ENCODE peak calls at places on chromosomes 6 and 20, in seven cellular contexts. X, F, P, Y, M, U and G are unnamed samples.

GRCh38 chr6:138287144-138287955 is 69.1 kb upstream of the PBOV1 start:
- DNase-seq in X (peak), F (no peak), P (peak), Y (peak), M (peak), U (no peak), G (peak)

GRCh38 chr20:51154708-51155690 is 132.1 kb upstream of the KCNG1 start:
- DNase-seq in X (no peak), F (no peak), P (no peak), Y (no peak), M (no peak), U (no peak), G (no peak)

GRCh38 chr6:137188855-137189254 is 15.4 kb upstream of the IL22RA2 start:
- DNase-seq in X (no peak), F (no peak), P (no peak), Y (peak), M (no peak), U (no peak), G (no peak)

GRCh38 chr6:125586074-125586473 is 163.4 kb upstream of the HEY2 start:
- DNase-seq in X (no peak), F (no peak), P (no peak), Y (no peak), M (no peak), U (no peak), G (no peak)

GRCh38 chr6:26031595-26032386 is 55.4 kb upstream of the HFE start:
- DNase-seq in X (peak), F (peak), P (peak), Y (peak), M (no peak), U (peak), G (peak)

GRCh38 chr20:34998331-34998950 is 42.8 kb downstream of the MYH7B start:
- DNase-seq in X (no peak), F (no peak), P (no peak), Y (no peak), M (no peak), U (no peak), G (no peak)

GRCh38 chr20:40144581-40144980 is 544.5 kb downstream of the MAFB start:
- DNase-seq in X (no peak), F (no peak), P (no peak), Y (no peak), M (no peak), U (no peak), G (no peak)

GRCh38 chr6:16064687-16065086 is 64.2 kb upstream of the MYLIP start:
- DNase-seq in X (no peak), F (no peak), P (peak), Y (no peak), M (no peak), U (no peak), G (no peak)

GRCh38 chr6:100796049-100796823 is 84.9 kb downstream of the ASCC3 start:
- DNase-seq in X (no peak), F (no peak), P (no peak), Y (peak), M (no peak), U (no peak), G (no peak)

GRCh38 chr6:163099621-163100171 is 314.8 kb upstream of the QKI start:
- DNase-seq in X (no peak), F (peak), P (no peak), Y (no peak), M (no peak), U (no peak), G (no peak)

GRCh38 chr6:39104528-39104927 is 10.5 kb downstream of the SAYSD1 start:
- DNase-seq in X (no peak), F (no peak), P (no peak), Y (no peak), M (no peak), U (no peak), G (no peak)